ENCODE peak calls at places on chromosomes 6 and 20, in four cellular contexts. M is NCI-H1105, E is HFFc6, L is NCI-H774. U is an unnamed sample.

GRCh38 chr6:33344771-33345697 is 27.5 kb upstream of the ZBTB22 start:
- DNase-seq in M (peak; percentile 75), E (peak; percentile 73), L (peak; percentile 62), U (peak; percentile 58)

GRCh38 chr20:45957021-45957941 is 14.7 kb downstream of the ZNF335 start:
- DNase-seq in E (no peak), M (no peak), L (no peak), U (no peak)

GRCh38 chr20:52941803-52942202 is 30.4 kb upstream of the TSHZ2 start:
- DNase-seq in L (no peak), E (no peak), M (no peak), U (no peak)

GRCh38 chr6:165439928-165440554 is 130.6 kb upstream of the C6orf118 start:
- DNase-seq in M (peak; percentile 70), E (peak; percentile 6), L (peak; percentile 17), U (peak; percentile 15)

GRCh38 chr6:21046276-21046675 is 512.0 kb downstream of the CDKAL1 start:
- DNase-seq in E (no peak), L (no peak), M (no peak), U (no peak)

GRCh38 chr6:32967151-32968091 is 973 bp upstream of the BRD2 start:
- DNase-seq in E (peak; percentile 45), L (peak; percentile 22), M (peak; percentile 40), U (peak; percentile 67)

GRCh38 chr6:32436995-32437836 is 2.5 kb upstream of the HLA-DRA start:
- DNase-seq in L (no peak), E (peak; percentile 7), M (no peak), U (peak; percentile 4)

GRCh38 chr20:17693534-17694001 is 6.2 kb upstream of the BANF2 start:
- DNase-seq in L (no peak), M (no peak), E (no peak), U (no peak)

GRCh38 chr6:152603911-152604310 is 33.3 kb downstream of the SYNE1 start:
- DNase-seq in L (no peak), M (no peak), E (no peak), U (no peak)

GRCh38 chr6:120378582-120379220 is 955.6 kb downstream of the TBC1D32 start:
- DNase-seq in L (no peak), M (peak; percentile 16), E (no peak), U (peak; percentile 17)

GRCh38 chr6:5325173-5325572 is 63.9 kb downstream of the FARS2 start:
- DNase-seq in M (no peak), L (no peak), E (no peak), U (no peak)

GRCh38 chr6:30834643-30835042 is 49.7 kb upstream of the DDR1 start:
- DNase-seq in L (no peak), E (no peak), M (no peak), U (no peak)

GRCh38 chr6:99289701-99290100 is 59.8 kb downstream of the FAXC start:
- DNase-seq in L (no peak), M (no peak), E (no peak), U (no peak)

GRCh38 chr20:39619386-39619785 is 657.2 kb downstream of the DHX35 start:
- DNase-seq in M (no peak), E (no peak), L (no peak), U (no peak)

GRCh38 chr6:16064687-16065086 is 64.2 kb upstream of the MYLIP start:
- DNase-seq in E (no peak), M (peak; percentile 79), L (peak; percentile 37), U (no peak)

GRCh38 chr6:153842491-153842890 is 196.5 kb upstream of the OPRM1 start:
- DNase-seq in M (no peak), L (no peak), E (no peak), U (no peak)